ENCODE peak calls at places on chromosomes 12 and 14, in ten cellular contexts. J, Y, B, N, M, C, X, G, E and R are unnamed samples.
A peak's percentile ranks its signal among the peaks of the same experiment; 100 is the strongest.

GRCh38 chr12:30796508-30796780 is 41.7 kb upstream of the CAPRIN2 start:
- DNase-seq in J (no peak), X (no peak), E (no peak), Y (no peak), N (no peak), M (peak; percentile 39), G (no peak), B (no peak), C (no peak), R (peak; percentile 68)

GRCh38 chr12:1435044-1435443 is 159.3 kb downstream of the FBXL14 start:
- DNase-seq in Y (no peak), M (no peak), J (no peak), X (no peak), G (no peak), C (no peak), E (no peak), N (no peak), B (no peak), R (no peak)

GRCh38 chr14:81219821-81220487 is 805 bp downstream of the GTF2A1 start:
- DNase-seq in E (peak; percentile 45), C (peak; percentile 72), X (peak; percentile 68), J (peak; percentile 57), B (peak; percentile 13), M (peak; percentile 28), Y (no peak), N (peak; percentile 10), G (peak; percentile 33), R (no peak)

GRCh38 chr12:42364692-42365091 is 38.7 kb downstream of the PPHLN1 start:
- DNase-seq in B (no peak), J (peak; percentile 72), C (no peak), N (no peak), X (no peak), E (no peak), M (no peak), Y (no peak), G (no peak), R (no peak)

GRCh38 chr12:116592116-116592637 is 33.0 kb downstream of the MAP1LC3B2 start:
- DNase-seq in J (no peak), X (no peak), N (no peak), B (no peak), C (peak; percentile 79), G (no peak), Y (no peak), M (no peak), E (peak; percentile 25), R (no peak)

GRCh38 chr14:56189306-56189705 is 71.1 kb downstream of the PELI2 start:
- DNase-seq in J (no peak), B (no peak), E (no peak), G (no peak), C (no peak), M (peak; percentile 61), Y (no peak), N (no peak), X (no peak), R (no peak)

GRCh38 chr12:94561943-94562411 is 88.4 kb downstream of the TMCC3 start:
- DNase-seq in Y (peak; percentile 28), E (peak; percentile 59), C (no peak), X (peak; percentile 92), N (no peak), J (peak; percentile 49), B (peak; percentile 95), M (no peak), G (no peak), R (no peak)

GRCh38 chr12:44876554-44877275 is 600 bp upstream of the NELL2 start:
- DNase-seq in Y (no peak), G (peak; percentile 32), N (peak; percentile 45), B (peak; percentile 28), C (no peak), M (peak; percentile 33), X (peak; percentile 63), E (no peak), J (peak; percentile 95), R (no peak)

GRCh38 chr12:103269962-103270361 is 225.8 kb downstream of the C12orf42 start:
- DNase-seq in B (no peak), J (no peak), C (no peak), E (no peak), G (no peak), X (no peak), Y (no peak), M (no peak), N (no peak), R (no peak)

GRCh38 chr12:30823140-30823669 is 68.5 kb upstream of the CAPRIN2 start:
- DNase-seq in J (peak; percentile 89), N (no peak), E (peak; percentile 31), B (no peak), Y (peak; percentile 31), X (peak; percentile 64), C (peak; percentile 65), M (peak; percentile 43), G (no peak), R (no peak)

GRCh38 chr12:12336049-12336411 is 14.0 kb downstream of the MANSC1 start:
- DNase-seq in G (no peak), X (no peak), N (no peak), E (no peak), C (no peak), B (no peak), Y (no peak), M (no peak), J (no peak), R (no peak)

GRCh38 chr12:29043069-29043468 is 106.0 kb upstream of the FAR2 start:
- DNase-seq in Y (no peak), G (no peak), M (no peak), C (no peak), J (no peak), X (no peak), B (no peak), N (no peak), E (no peak), R (no peak)

GRCh38 chr14:92645841-92646478 is 102.5 kb downstream of the LGMN start:
- DNase-seq in N (no peak), E (no peak), M (no peak), Y (no peak), X (no peak), B (no peak), J (no peak), C (no peak), G (no peak), R (no peak)
- H3K4me1 ChIP-seq in N (no peaks in the 10 kb centered on the region), E (peaks cover 29% of the 10 kb centered on the region), M (no peaks in the 10 kb centered on the region), Y (peaks cover 12% of the 10 kb centered on the region), X (peaks cover 13% of the 10 kb centered on the region), B (peaks cover 7% of the 10 kb centered on the region), J (no peaks in the 10 kb centered on the region), C (peaks cover 32% of the 10 kb centered on the region), G (peaks cover 60% of the 10 kb centered on the region), R (peaks cover 44% of the 10 kb centered on the region)

GRCh38 chr12:64180951-64181350 is 41.1 kb downstream of the KICS2 start:
- DNase-seq in Y (no peak), G (no peak), E (no peak), J (no peak), M (peak; percentile 70), X (peak; percentile 64), C (no peak), N (no peak), B (no peak), R (no peak)
- H3K4me1 ChIP-seq in Y (no peaks in the 10 kb centered on the region), G (no peaks in the 10 kb centered on the region), E (peaks cover 15% of the 10 kb centered on the region), J (no peaks in the 10 kb centered on the region), M (peaks cover 33% of the 10 kb centered on the region), X (peaks cover 24% of the 10 kb centered on the region), C (peaks cover 18% of the 10 kb centered on the region), N (no peaks in the 10 kb centered on the region), B (no peaks in the 10 kb centered on the region), R (no peaks in the 10 kb centered on the region)

GRCh38 chr14:64760146-64760755 is 56.0 kb downstream of the PLEKHG3 start:
- DNase-seq in X (peak; percentile 91), Y (peak; percentile 44), G (peak; percentile 55), J (peak; percentile 94), E (no peak), B (peak; percentile 21), M (peak; percentile 76), N (peak; percentile 44), C (no peak), R (no peak)

GRCh38 chr14:64758025-64758521 is 53.8 kb downstream of the PLEKHG3 start:
- DNase-seq in G (peak; percentile 34), X (no peak), Y (no peak), C (peak; percentile 47), E (no peak), N (no peak), J (peak; percentile 90), M (peak; percentile 45), B (no peak), R (no peak)

GRCh38 chr14:64758711-64759554 is 54.7 kb downstream of the PLEKHG3 start:
- DNase-seq in X (no peak), J (peak; percentile 62), C (peak; percentile 63), E (peak; percentile 62), B (no peak), Y (no peak), G (no peak), M (peak; percentile 82), N (no peak), R (no peak)

GRCh38 chr14:64760916-64761315 is 56.7 kb downstream of the PLEKHG3 start:
- DNase-seq in E (no peak), Y (no peak), G (no peak), C (no peak), N (no peak), J (no peak), B (no peak), M (no peak), X (no peak), R (no peak)

DNA sequence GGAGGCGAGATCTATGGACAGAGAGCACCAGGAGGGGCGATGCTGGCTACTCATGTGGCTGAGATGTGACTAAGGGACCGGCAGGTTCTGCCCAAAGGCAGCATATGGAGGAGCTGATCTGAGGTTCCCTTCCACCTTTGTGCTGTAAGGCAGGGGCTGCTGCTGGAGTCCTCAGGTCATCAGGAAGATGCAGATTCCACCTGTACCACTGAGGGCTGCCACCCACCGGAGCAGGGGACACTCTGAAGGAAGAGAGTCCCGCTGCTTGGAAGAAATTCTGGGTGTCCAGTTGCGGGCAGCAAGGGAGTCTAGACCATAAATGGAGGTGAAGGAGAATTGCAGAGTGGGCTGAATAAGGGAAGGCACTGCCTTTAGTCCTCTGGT is 55.3 kb downstream of the PLEKHG3 start:
- DNase-seq in N (no peak), Y (no peak), B (no peak), E (no peak), X (no peak), C (no peak), J (no peak), G (no peak), M (no peak), R (no peak)
- H3K4me1 ChIP-seq in N (peaks cover 7% of the 10 kb centered on the region), Y (no peaks in the 10 kb centered on the region), B (no peaks in the 10 kb centered on the region), E (peaks cover 80% of the 10 kb centered on the region), X (peaks cover 32% of the 10 kb centered on the region), C (peaks cover 84% of the 10 kb centered on the region), J (peaks cover 29% of the 10 kb centered on the region), G (peaks cover 67% of the 10 kb centered on the region), M (peaks cover 90% of the 10 kb centered on the region), R (peaks cover 26% of the 10 kb centered on the region)

DNA sequence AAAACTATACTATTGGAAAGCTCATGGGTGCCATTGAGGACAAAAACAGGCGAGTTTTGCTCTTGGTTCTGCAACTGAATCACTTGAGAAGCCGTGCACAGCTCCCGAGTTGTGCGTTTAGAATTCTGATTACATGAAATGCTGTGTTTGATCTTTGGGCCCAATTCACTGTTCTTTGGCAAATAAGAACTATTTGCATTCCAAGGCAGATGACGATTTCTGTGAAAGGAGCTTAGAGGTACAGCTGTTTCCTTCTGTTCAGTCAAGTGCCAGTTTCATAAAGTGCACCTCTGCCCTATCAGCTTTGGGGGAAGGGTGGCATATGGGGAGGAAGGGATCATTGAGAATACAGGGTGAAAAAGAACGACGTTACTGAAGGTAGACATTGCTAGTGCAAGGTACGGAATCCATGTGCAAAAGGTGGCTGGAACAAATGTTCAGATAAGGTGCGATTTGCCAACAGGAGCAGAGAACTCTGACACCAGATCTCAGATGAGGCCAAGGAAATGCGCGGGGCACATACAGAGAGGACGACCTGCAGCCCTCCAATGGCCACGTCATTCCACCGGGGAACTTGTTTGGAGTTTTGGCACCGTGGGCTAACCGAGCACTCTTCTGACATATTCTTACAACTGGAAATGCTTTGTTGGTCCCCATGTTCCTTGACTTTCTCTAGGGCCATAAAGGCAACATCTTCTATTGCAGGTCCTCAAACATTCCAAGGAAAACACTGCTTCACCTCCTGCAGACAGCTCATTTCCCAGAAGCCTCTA is 30.1 kb downstream of the TCHP start:
- DNase-seq in C (no peak), N (no peak), J (no peak), M (no peak), B (no peak), G (no peak), Y (no peak), E (no peak), X (no peak), R (no peak)
- H3K4me1 ChIP-seq in C (no peaks in the 10 kb centered on the region), N (no peaks in the 10 kb centered on the region), J (no peaks in the 10 kb centered on the region), M (no peaks in the 10 kb centered on the region), B (no peaks in the 10 kb centered on the region), G (no peaks in the 10 kb centered on the region), Y (no peaks in the 10 kb centered on the region), E (peaks cover 23% of the 10 kb centered on the region), X (no peaks in the 10 kb centered on the region), R (no peaks in the 10 kb centered on the region)